ENCODE peak calls at places on chromosomes 1 and 21, in seven cellular contexts. T is suprapubic skin, I is upper lobe of right lung, C is colonic mucosa, E is A549, X is astrocyte, G is hepatocyte. J is an unnamed sample.

GRCh38 chr1:202664083-202664482 is 46.2 kb downstream of the SYT2 start:
- DNase-seq in X (no peak), G (no peak), C (no peak), T (no peak), E (no peak), I (no peak), J (no peak)

GRCh38 chr1:183097438-183098051 is 74.3 kb downstream of the LAMC1 start:
- DNase-seq in T (no peak), X (peak), G (peak), E (no peak), C (no peak), I (no peak), J (peak)

GRCh38 chr1:15188678-15189077 is 35.1 kb downstream of the TMEM51 start:
- DNase-seq in X (no peak), E (no peak), C (no peak), G (no peak), T (no peak), I (peak), J (no peak)

GRCh38 chr21:19621837-19622496 is 1218.4 kb upstream of the TMPRSS15 start:
- DNase-seq in I (no peak), T (no peak), G (no peak), X (no peak), C (no peak), E (no peak), J (no peak)

GRCh38 chr1:103561612-103562395 is 9.6 kb upstream of the AMY2B start:
- DNase-seq in G (no peak), I (no peak), T (no peak), X (no peak), E (no peak), C (no peak), J (no peak)

GRCh38 chr1:234835239-234835638 is 225.3 kb upstream of the IRF2BP2 start:
- DNase-seq in G (no peak), C (no peak), X (no peak), I (no peak), E (no peak), T (no peak), J (no peak)

GRCh38 chr1:174114788-174115448 is 44.4 kb upstream of the RABGAP1L start:
- DNase-seq in G (peak), T (no peak), C (peak), I (no peak), E (peak), X (peak), J (peak)

GRCh38 chr1:230825804-230826160 is 42.5 kb downstream of the C1orf198 start:
- DNase-seq in T (no peak), G (no peak), E (no peak), X (no peak), C (no peak), I (no peak), J (no peak)

GRCh38 chr1:113452921-113453770 is 62.8 kb downstream of the MAGI3 start:
- DNase-seq in G (peak), T (no peak), E (no peak), I (no peak), X (peak), C (peak), J (no peak)

GRCh38 chr1:223718850-223719249 is 6.5 kb downstream of the CAPN2 start:
- DNase-seq in C (no peak), X (no peak), E (no peak), I (no peak), G (no peak), T (no peak), J (no peak)

GRCh38 chr1:207318072-207318619 is 3.3 kb upstream of the CD55 start:
- DNase-seq in X (no peak), C (no peak), G (no peak), E (no peak), I (no peak), T (no peak), J (no peak)

GRCh38 chr1:207317561-207317960 is 3.9 kb upstream of the CD55 start:
- DNase-seq in T (no peak), I (no peak), C (no peak), E (no peak), G (no peak), X (no peak), J (no peak)

GRCh38 chr1:207315435-207315834 is 6.0 kb upstream of the CD55 start:
- DNase-seq in G (no peak), T (no peak), E (no peak), X (no peak), I (no peak), C (no peak), J (no peak)

GRCh38 chr1:207316141-207316540 is 5.3 kb upstream of the CD55 start:
- DNase-seq in G (peak), X (no peak), T (no peak), I (no peak), E (no peak), C (no peak), J (no peak)

DNA sequence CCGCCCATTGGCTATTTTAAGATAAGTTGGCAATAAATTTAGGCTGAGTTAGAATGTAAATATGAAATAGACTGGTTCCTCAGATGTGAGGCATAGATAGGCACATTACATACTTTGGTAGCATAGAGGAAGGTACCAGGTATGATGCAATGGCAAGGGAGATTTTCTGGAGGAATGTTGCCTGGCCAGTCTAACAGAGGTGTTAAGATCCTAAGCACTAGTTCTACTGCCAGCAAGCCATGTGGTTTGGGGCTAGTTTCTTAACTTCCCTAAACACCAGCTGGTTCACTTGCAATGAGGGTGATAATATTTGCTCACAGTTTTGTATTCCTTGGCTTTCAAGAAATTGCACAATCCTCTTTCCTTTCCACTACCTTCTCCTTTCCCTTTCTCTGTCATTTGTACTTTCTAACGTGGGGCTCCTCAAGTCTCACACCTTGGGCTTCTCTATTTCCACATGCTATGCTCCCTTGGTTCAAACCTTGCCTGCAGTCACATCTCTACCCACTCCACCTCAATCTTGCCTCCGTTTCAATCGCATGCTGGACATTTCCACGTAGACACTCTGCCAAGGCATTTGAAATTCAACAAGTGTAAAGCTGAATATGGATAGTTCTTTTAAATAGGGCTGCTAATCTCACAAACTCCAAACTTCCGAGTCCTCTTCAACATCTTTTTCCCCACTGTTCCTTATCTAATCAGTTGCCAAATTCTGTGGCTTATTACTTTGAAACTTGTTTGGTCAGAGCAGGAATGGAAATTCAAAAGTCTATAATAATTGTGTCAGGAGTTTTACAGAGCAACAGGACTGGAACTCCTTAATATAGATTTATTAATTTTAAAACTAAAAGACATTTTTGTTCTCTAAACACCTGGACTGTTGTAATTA is 4.6 kb upstream of the CD55 start:
- DNase-seq in G (peak), T (no peak), C (peak), E (no peak), X (no peak), I (no peak), J (no peak)
- H3K27ac ChIP-seq in G (peak), T (peak), C (peak), E (peak), X (no peak), I (peak), J (no peak)

GRCh38 chr1:108701176-108701849 is 9.2 kb downstream of the PRPF38B start:
- DNase-seq in X (no peak), G (no peak), E (no peak), I (no peak), C (no peak), T (no peak), J (no peak)

GRCh38 chr1:108695515-108695914 is 3.4 kb downstream of the PRPF38B start:
- DNase-seq in X (no peak), I (no peak), E (no peak), T (no peak), C (no peak), G (no peak), J (no peak)

GRCh38 chr1:108703939-108704338 is 8.8 kb upstream of the FNDC7 start:
- DNase-seq in E (no peak), X (no peak), T (no peak), C (no peak), I (no peak), G (no peak), J (no peak)

GRCh38 chr1:108704501-108704900 is 8.2 kb upstream of the FNDC7 start:
- DNase-seq in C (no peak), X (peak), E (peak), G (peak), T (no peak), I (no peak), J (peak)

DNA sequence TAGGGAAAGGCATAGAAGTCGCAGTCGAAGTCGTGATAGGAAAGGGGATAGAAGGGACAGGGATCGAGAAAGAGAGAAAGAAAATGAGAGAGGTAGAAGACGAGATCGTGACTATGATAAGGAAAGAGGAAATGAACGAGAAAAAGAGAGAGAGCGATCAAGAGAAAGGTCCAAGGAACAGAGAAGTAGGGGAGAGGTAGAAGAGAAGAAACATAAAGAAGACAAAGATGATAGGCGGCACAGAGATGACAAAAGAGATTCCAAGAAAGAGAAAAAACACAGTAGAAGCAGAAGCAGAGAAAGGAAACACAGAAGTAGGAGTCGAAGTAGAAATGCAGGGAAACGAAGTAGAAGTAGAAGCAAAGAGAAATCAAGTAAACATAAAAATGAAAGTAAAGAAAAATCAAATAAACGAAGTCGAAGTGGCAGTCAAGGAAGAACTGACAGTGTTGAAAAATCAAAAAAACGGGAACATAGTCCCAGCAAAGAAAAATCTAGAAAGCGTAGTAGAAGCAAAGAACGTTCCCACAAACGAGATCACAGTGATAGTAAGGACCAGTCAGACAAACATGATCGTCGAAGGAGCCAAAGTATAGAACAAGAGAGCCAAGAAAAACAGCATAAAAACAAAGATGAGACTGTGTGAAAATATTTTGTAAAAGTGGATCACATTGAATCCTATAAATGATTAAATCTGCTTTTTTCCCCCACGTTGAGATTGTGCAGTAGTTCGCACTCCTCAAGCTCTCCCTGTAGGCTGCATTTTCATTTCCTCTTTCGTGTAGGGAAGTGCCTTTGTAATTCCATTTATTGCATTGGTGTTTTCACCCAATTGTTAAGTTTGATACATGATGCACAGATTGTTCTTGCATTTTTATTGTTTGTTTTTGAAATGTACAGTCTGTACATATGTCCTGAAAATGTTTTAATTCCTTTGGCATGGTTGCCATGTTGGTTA is 7.5 kb downstream of the PRPF38B start:
- DNase-seq in I (no peak), C (no peak), G (no peak), E (no peak), T (no peak), X (no peak), J (no peak)
- H3K27ac ChIP-seq in I (no peak), C (no peak), G (no peak), E (no peak), T (no peak), X (no peak), J (no peak)

DNA sequence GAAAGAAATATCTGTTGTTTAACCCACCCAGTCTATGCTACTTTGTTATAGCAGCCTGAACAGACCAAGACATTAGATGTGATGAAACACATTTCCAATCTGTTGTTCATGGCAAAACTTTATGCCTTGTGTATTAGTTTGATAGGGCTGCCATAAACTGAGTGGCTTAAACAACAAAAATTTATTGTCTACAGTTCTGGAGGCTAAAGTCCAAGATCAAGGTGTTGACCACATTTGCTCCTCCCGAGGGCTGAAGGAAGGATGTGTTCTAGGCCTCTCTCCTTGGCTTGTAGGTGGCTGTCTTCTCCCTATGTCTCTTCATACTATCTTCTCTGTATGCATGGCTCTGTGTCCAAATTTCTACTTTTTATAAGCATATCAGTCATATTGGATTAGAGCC is 94.1 kb upstream of the HIVEP3 start:
- DNase-seq in T (no peak), E (no peak), X (no peak), I (no peak), C (no peak), G (no peak), J (no peak)
- H3K27ac ChIP-seq in T (no peak), E (no peak), X (no peak), I (no peak), C (no peak), G (no peak), J (no peak)

GRCh38 chr1:89957063-89957462 is 37.8 kb upstream of the ZNF326 start:
- DNase-seq in T (no peak), C (no peak), I (no peak), E (no peak), G (no peak), X (no peak), J (no peak)
- H3K27ac ChIP-seq in T (no peak), C (no peak), I (no peak), E (peak), G (no peak), X (no peak), J (no peak)

GRCh38 chr1:243916160-243916559 is 66.1 kb upstream of the AKT3 start:
- DNase-seq in C (no peak), E (no peak), G (no peak), T (no peak), X (peak), I (no peak), J (no peak)

GRCh38 chr1:243917863-243918565 is 68.0 kb upstream of the AKT3 start:
- DNase-seq in X (peak), G (no peak), I (no peak), T (no peak), C (no peak), E (no peak), J (no peak)

GRCh38 chr1:243921113-243921512 is 71.1 kb upstream of the AKT3 start:
- DNase-seq in E (no peak), X (no peak), I (no peak), G (no peak), C (no peak), T (no peak), J (no peak)

GRCh38 chr1:243912347-243912746 is 62.3 kb upstream of the AKT3 start:
- DNase-seq in E (no peak), T (no peak), C (no peak), X (no peak), I (no peak), G (no peak), J (no peak)

DNA sequence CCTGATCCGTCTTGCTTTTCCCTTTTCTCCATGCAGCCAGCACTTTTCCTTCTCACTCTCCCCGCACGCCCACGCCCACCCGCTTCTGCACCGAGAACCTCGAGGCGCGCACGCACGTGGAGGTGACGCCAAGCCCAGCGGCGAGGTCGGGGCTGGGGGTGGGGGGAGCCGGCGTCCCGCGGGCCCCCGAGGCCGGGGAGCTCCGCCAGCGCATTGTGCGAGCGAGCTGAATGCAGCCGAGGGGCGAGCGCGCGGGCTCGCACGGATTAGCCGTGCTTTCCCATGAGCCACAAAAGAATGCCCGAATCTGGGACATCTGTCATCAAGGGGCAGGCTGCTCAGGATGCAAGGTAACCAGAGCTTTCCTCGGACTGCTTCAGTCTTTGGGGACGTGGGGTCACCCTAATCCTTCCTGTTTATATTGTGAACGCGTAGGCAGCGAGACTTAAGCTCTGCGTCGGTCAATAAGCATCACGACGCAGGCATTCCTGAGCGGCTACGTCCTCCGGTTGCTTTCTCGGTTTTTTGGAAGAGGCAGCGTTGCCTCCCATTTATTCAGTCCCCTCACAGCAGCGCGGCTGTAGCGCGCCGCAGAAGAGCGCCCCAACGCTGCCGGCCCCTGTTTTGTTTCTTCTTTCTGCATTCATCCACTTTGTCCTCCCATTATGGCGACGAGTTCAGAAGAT is 67.3 kb upstream of the AKT3 start:
- DNase-seq in E (peak), T (no peak), X (peak), C (peak), I (peak), G (peak), J (peak)
- H3K27ac ChIP-seq in E (peak), T (no peak), X (peak), C (no peak), I (no peak), G (no peak), J (peak)

J was measured in AG04450.